ENCODE peak calls at places on chromosome 21, in ten cellular contexts. M, G, K, S, T, F, V, J, W and P are unnamed samples.

GRCh38 chr21:44437696-44438431 is 17.4 kb upstream of the LRRC3 start:
- DNase-seq in M (no peak), G (no peak), K (no peak), S (no peak), T (no peak), F (no peak), V (peak), J (no peak), W (no peak), P (no peak)

GRCh38 chr21:46060596-46061061 is 37.3 kb upstream of the COL6A2 start:
- DNase-seq in M (no peak), G (peak), K (peak), S (no peak), T (peak), F (no peak), V (peak), J (peak), W (peak), P (no peak)

GRCh38 chr21:36929622-36930021 is 36.8 kb downstream of the HLCS start:
- DNase-seq in M (peak), G (peak), K (peak), S (peak), T (no peak), F (peak), V (no peak), J (no peak), W (peak), P (no peak)

GRCh38 chr21:45617021-45617930 is 26.2 kb upstream of the PCBP3 start:
- DNase-seq in M (no peak), G (no peak), K (no peak), S (no peak), T (no peak), F (no peak), V (no peak), J (no peak), W (no peak), P (no peak)

GRCh38 chr21:17428484-17428869 is 84.4 kb upstream of the CXADR start:
- DNase-seq in M (no peak), G (no peak), K (peak), S (no peak), T (no peak), F (no peak), V (no peak), J (no peak), W (no peak), P (no peak)

GRCh38 chr21:27300770-27301169 is 333.9 kb upstream of the ADAMTS5 start:
- DNase-seq in M (no peak), G (peak), K (no peak), S (no peak), T (no peak), F (no peak), V (no peak), J (no peak), W (no peak), P (no peak)

GRCh38 chr21:15224346-15225086 is 159.7 kb upstream of the NRIP1 start:
- DNase-seq in M (peak), G (peak), K (peak), S (no peak), T (no peak), F (no peak), V (no peak), J (no peak), W (peak), P (no peak)

GRCh38 chr21:14453964-14454641 is 71.2 kb upstream of the HSPA13 start:
- DNase-seq in M (no peak), G (no peak), K (no peak), S (no peak), T (no peak), F (no peak), V (no peak), J (no peak), W (no peak), P (no peak)

GRCh38 chr21:45618287-45618686 is 25.2 kb upstream of the PCBP3 start:
- DNase-seq in M (no peak), G (peak), K (no peak), S (peak), T (no peak), F (peak), V (no peak), J (no peak), W (no peak), P (no peak)

GRCh38 chr21:17612023-17612564 is 607 bp downstream of the BTG3 start:
- DNase-seq in M (peak), G (peak), K (peak), S (peak), T (peak), F (peak), V (peak), J (peak), W (no peak), P (peak)

GRCh38 chr21:42565206-42565810 is 51.7 kb downstream of the SLC37A1 start:
- DNase-seq in M (no peak), G (no peak), K (no peak), S (no peak), T (peak), F (no peak), V (no peak), J (no peak), W (no peak), P (no peak)

GRCh38 chr21:36035381-36035791 is 24.9 kb downstream of the SETD4 start:
- DNase-seq in M (no peak), G (no peak), K (peak), S (peak), T (no peak), F (no peak), V (no peak), J (no peak), W (no peak), P (no peak)

GRCh38 chr21:46634966-46635323 is 529 bp upstream of the PRMT2 start:
- DNase-seq in M (peak), G (peak), K (peak), S (peak), T (peak), F (peak), V (no peak), J (peak), W (peak), P (no peak)

GRCh38 chr21:34845521-34846213 is 176.9 kb downstream of the CLIC6 start:
- DNase-seq in M (peak), G (peak), K (peak), S (no peak), T (no peak), F (no peak), V (no peak), J (peak), W (peak), P (no peak)

GRCh38 chr21:21247441-21247840 is 249.2 kb downstream of the NCAM2 start:
- DNase-seq in M (peak), G (no peak), K (no peak), S (peak), T (no peak), F (no peak), V (no peak), J (peak), W (peak), P (no peak)

GRCh38 chr21:17987328-17987727 is 168.2 kb upstream of the C21orf91 start:
- DNase-seq in M (no peak), G (no peak), K (no peak), S (peak), T (no peak), F (peak), V (no peak), J (no peak), W (no peak), P (no peak)

GRCh38 chr21:34813266-34813886 is 144.6 kb downstream of the CLIC6 start:
- DNase-seq in M (peak), G (peak), K (no peak), S (no peak), T (peak), F (no peak), V (no peak), J (no peak), W (peak), P (no peak)

GRCh38 chr21:43867936-43868335 is 2.9 kb downstream of the AGPAT3 start:
- DNase-seq in M (no peak), G (no peak), K (no peak), S (no peak), T (no peak), F (no peak), V (no peak), J (no peak), W (no peak), P (no peak)

GRCh38 chr21:42080788-42081083 is 9.6 kb downstream of the UMODL1 start:
- DNase-seq in M (peak), G (peak), K (peak), S (no peak), T (no peak), F (no peak), V (no peak), J (peak), W (no peak), P (no peak)

GRCh38 chr21:41571938-41572510 is 64.1 kb upstream of the TMPRSS2 start:
- DNase-seq in M (no peak), G (peak), K (no peak), S (no peak), T (no peak), F (no peak), V (no peak), J (no peak), W (peak), P (no peak)

GRCh38 chr21:43712268-43712942 is 6.5 kb upstream of the PDXK start:
- DNase-seq in M (peak), G (peak), K (peak), S (peak), T (no peak), F (peak), V (no peak), J (no peak), W (peak), P (no peak)

GRCh38 chr21:33668620-33669019 is 26.3 kb downstream of the ITSN1 start:
- DNase-seq in M (no peak), G (no peak), K (no peak), S (no peak), T (no peak), F (no peak), V (no peak), J (no peak), W (no peak), P (no peak)

GRCh38 chr21:43191521-43191920 is 22.7 kb downstream of the CRYAA start:
- DNase-seq in M (no peak), G (no peak), K (no peak), S (peak), T (peak), F (no peak), V (no peak), J (no peak), W (no peak), P (no peak)

GRCh38 chr21:15159382-15160020 is 94.7 kb upstream of the NRIP1 start:
- DNase-seq in M (no peak), G (no peak), K (no peak), S (no peak), T (no peak), F (no peak), V (no peak), J (no peak), W (no peak), P (no peak)

GRCh38 chr21:34968414-34969333 is 80.4 kb downstream of the RUNX1 start:
- DNase-seq in M (no peak), G (no peak), K (no peak), S (no peak), T (no peak), F (no peak), V (no peak), J (no peak), W (no peak), P (no peak)